ENCODE peak calls at places on chromosomes 7 and 10, in seven cellular contexts. T, M, D, Y, I, Z and K are unnamed samples.

GRCh38 chr7:15175103-15175502 is 272.6 kb upstream of the DGKB start:
- DNase-seq in M (no peak), I (no peak), T (no peak), D (no peak), Y (no peak), Z (no peak), K (no peak)

GRCh38 chr10:11378835-11379234 is 232.6 kb downstream of the USP6NL start:
- DNase-seq in I (no peak), M (no peak), D (peak), T (no peak), Z (no peak), Y (no peak), K (no peak)

GRCh38 chr7:151506901-151507382 is 12.8 kb downstream of the RHEB start:
- DNase-seq in D (no peak), Z (no peak), T (no peak), M (peak), I (no peak), Y (no peak), K (peak)

GRCh38 chr10:3363316-3364070 is 190.9 kb upstream of the PITRM1 start:
- DNase-seq in M (no peak), I (no peak), Y (no peak), T (no peak), Z (no peak), D (no peak), K (no peak)

GRCh38 chr10:69505636-69506318 is 54.5 kb downstream of the TSPAN15 start:
- DNase-seq in Y (peak), I (no peak), M (no peak), Z (no peak), T (no peak), D (no peak), K (no peak)

GRCh38 chr7:16818732-16819131 is 13.9 kb upstream of the AGR2 start:
- DNase-seq in Z (no peak), T (no peak), M (no peak), I (no peak), Y (no peak), D (no peak), K (no peak)

GRCh38 chr10:79443338-79444242 is 1.8 kb downstream of the ZCCHC24 start:
- DNase-seq in M (no peak), T (no peak), D (no peak), Z (no peak), I (no peak), Y (no peak), K (peak)

GRCh38 chr10:96565774-96566173 is 21.0 kb downstream of the TM9SF3 start:
- DNase-seq in M (no peak), Y (no peak), I (no peak), D (no peak), Z (no peak), T (no peak), K (no peak)

GRCh38 chr7:146654048-146654447 is 537.4 kb downstream of the CNTNAP2 start:
- DNase-seq in Z (no peak), M (no peak), D (no peak), I (no peak), Y (no peak), T (no peak), K (no peak)

GRCh38 chr10:27620425-27621397 is 116.6 kb downstream of the RAB18 start:
- DNase-seq in I (no peak), M (no peak), Z (no peak), Y (peak), T (no peak), D (peak), K (no peak)

GRCh38 chr10:7988985-7989384 is 65.5 kb upstream of the GATA3 start:
- DNase-seq in Z (no peak), M (peak), Y (peak), D (no peak), I (no peak), T (no peak), K (peak)

GRCh38 chr10:122984708-122985107 is 4.5 kb downstream of the PSTK start:
- DNase-seq in D (no peak), Z (no peak), I (no peak), T (no peak), M (no peak), Y (no peak), K (no peak)

GRCh38 chr10:122974543-122975064 is 5.6 kb upstream of the PSTK start:
- DNase-seq in M (no peak), T (no peak), D (no peak), Y (no peak), I (no peak), Z (no peak), K (no peak)

GRCh38 chr10:122983898-122984297 is 3.7 kb downstream of the PSTK start:
- DNase-seq in I (no peak), D (no peak), Z (no peak), T (no peak), M (no peak), Y (no peak), K (no peak)

GRCh38 chr10:122981066-122981464 is 864 bp downstream of the PSTK start:
- DNase-seq in Y (no peak), Z (no peak), D (no peak), M (peak), I (no peak), T (no peak), K (peak)

DNA sequence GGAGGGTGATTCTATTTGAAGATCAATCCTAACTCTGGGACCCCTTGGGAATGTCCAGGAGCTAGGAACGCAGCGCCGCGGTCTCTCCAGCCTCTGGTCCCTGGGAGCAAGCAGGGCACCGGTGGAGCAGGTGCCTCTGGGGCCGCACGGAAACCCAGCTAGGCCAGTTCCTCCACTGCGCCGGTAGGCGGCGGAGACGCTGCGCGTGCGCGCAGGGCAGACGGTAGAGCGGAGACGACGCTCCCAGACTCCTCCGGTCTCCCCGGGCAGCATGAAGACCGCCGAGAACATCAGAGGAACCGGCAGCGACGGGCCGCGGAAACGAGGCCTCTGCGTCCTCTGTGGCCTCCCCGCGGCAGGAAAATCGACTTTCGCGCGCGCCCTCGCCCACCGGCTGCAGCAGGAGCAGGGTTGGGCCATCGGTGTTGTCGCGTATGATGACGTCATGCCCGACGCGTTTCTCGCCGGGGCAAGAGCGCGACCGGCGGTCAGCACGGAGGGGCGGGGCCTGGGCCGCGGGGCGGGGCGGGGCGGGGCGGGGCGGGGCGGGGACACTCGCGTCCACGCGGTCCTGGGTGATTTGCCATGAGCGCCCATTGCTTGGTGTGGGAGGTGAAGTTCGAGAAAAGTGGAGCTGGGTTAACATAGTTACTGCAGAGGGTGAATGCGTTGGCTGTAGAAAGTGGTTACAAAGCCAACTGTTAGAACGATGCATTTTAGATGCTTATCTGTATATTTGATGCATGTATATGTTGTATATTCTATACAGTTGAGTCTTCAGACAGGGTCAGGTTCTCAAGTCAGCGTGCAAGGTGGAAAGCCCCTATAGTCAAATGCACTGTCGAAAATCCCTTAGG is at the start of gene PSTK:
- DNase-seq in Y (peak), T (peak), I (peak), D (peak), Z (peak), M (peak), K (peak)
- TF ChIP-seq POLR2A in Y (no peak), T (peak), I (peak), D (no peak), Z (peak), M (peak), K (peak)

DNA sequence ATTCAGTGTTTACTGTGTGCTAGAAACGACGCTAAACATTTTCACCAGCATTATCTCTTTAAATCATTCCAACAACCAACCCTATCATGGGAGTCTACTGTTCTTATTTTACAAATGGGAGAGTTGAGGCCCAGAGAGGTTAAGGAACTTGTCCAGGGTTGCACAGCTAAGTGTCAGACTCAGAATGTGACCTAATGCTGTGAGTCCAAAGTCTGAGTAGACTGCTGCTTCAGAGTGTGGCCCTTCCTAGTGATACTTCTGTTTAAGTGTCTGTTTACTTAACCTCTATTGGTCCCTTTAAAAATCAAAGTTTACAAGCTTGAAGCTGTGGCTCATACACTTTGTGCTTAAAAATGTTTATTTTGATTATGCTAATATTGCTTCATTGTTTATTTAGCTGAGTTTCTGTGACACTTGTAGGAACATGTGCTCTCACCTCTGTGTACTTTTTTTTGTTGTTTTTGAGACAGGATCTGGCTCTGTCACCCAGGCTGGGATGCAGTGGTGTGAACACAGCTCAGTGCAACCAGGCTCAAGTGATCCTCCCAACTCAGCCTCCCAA is 84.4 kb upstream of the SYPL1 start:
- DNase-seq in Y (no peak), I (no peak), D (no peak), M (no peak), T (peak), Z (no peak), K (no peak)
- TF ChIP-seq POLR2A in Y (no peak), I (no peak), D (no peak), M (no peak), T (peak), Z (no peak), K (no peak)

DNA sequence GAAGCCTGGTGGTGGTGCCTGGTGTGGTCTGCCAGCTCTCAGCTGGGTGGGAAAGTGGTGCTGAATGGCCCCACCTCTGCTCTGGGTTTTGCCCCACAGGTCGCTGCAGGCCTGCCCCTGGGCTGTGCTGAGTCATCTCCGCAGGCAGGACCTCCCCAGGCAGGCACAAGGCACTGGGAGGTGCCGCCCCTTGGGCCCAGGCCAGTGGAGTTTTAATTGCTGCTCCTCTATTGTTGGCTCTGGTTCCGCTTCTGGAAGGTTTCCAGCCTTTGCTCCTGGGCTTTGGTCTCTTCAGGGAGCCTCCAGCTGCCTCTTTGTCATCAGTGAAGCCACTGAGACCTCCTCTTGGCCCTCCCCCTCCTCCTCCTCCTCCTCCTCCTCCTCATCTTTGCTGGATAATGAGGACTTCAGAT is 180.3 kb upstream of the GRB10 start:
- DNase-seq in D (peak), Z (no peak), I (peak), T (peak), M (peak), Y (peak), K (peak)
- TF ChIP-seq POLR2A in D (no peak), Z (no peak), I (no peak), T (no peak), M (no peak), Y (no peak), K (no peak)

DNA sequence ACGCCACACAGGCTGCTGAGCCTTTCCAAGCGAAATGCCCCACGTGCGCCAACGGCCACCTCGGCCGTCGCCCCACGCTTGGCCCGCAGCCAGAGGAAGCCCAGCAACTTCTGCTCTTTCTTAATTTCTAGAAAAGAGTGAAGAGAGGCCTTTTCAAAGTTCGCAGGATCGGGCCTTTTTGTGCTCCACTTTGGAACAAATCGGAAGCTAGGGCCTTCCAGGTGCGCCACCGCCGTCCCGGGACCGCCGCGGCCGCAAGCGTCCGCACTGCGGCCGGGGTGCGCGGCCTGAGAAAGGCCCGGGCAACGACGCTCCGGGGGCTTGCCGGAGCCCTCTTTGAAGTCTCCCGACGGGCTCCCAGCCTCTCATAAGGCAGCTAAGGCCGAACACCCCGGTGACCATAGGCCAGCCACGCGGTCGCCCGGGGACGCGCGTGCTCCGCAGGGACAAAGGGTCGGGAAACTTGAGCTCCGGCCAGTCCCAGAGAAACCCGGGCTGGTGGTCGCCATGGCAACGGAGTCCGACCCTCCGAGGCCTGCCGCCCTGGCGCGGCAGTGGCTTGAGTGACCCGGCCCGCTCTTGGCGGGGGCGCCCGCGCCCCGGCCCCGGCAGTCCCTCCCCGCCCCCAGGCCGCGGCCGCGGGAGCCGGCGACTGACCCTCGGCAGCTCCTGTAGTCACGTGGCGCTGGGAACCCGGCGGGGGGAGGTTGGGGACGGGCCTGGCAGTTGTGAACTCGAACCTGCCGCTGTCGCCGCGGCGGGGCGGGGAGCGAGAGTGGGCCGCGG is at the start of gene REPIN1:
- DNase-seq in Y (peak), T (peak), I (peak), Z (peak), M (peak), D (peak), K (peak)
- TF ChIP-seq POLR2A in Y (no peak), T (peak), I (peak), Z (no peak), M (peak), D (no peak), K (peak)

GRCh38 chr7:133081605-133082389 is at the start of gene CHCHD3:
- DNase-seq in Y (peak), I (peak), Z (peak), D (peak), M (peak), T (peak), K (peak)
- TF ChIP-seq POLR2A in Y (no peak), I (no peak), Z (peak), D (peak), M (peak), T (peak), K (peak)